ENCODE peak calls at places on chromosomes 1 and 21, in eight cellular contexts. N is tibial artery; S is heart left ventricle; K is fibroblast of lung; H is kidney; R is CD4-positive, alpha-beta T cell; I is psoas muscle; X is testis. T is an unnamed sample.

GRCh38 chr1:200636681-200637080 is 16.1 kb upstream of the KIF14 start:
- DNase-seq in N (no peak), S (no peak), K (no peak), H (no peak), R (no peak), I (no peak), X (no peak), T (no peak)

GRCh38 chr1:221777434-221778072 is 35.7 kb upstream of the DUSP10 start:
- DNase-seq in N (no peak), S (no peak), K (no peak), H (no peak), R (no peak), I (no peak), X (no peak), T (no peak)

GRCh38 chr21:15850645-15851044 is 120.9 kb downstream of the USP25 start:
- DNase-seq in N (no peak), S (no peak), K (peak), H (no peak), R (no peak), I (no peak), X (no peak), T (no peak)

GRCh38 chr1:117794073-117794472 is 135.3 kb downstream of the GDAP2 start:
- DNase-seq in N (no peak), S (peak), K (peak), H (no peak), R (no peak), I (no peak), X (no peak), T (no peak)

GRCh38 chr1:84069236-84069845 is 70.4 kb upstream of the TTLL7 start:
- DNase-seq in N (no peak), S (no peak), K (peak), H (no peak), R (no peak), I (no peak), X (no peak), T (no peak)

GRCh38 chr1:44531785-44532566 is 126.9 kb downstream of the RNF220 start:
- DNase-seq in N (no peak), S (no peak), K (peak), H (no peak), R (no peak), I (no peak), X (no peak), T (no peak)

GRCh38 chr1:58406296-58407071 is 140.0 kb downstream of the OMA1 start:
- DNase-seq in N (no peak), S (no peak), K (no peak), H (no peak), R (no peak), I (no peak), X (no peak), T (no peak)

GRCh38 chr1:26177182-26177684 is at the start of gene CNKSR1:
- DNase-seq in N (no peak), S (no peak), K (no peak), H (peak), R (no peak), I (no peak), X (no peak), T (peak)

GRCh38 chr1:93594603-93594880 is 87.1 kb downstream of the BCAR3 start:
- DNase-seq in N (no peak), S (no peak), K (no peak), H (no peak), R (no peak), I (no peak), X (no peak), T (no peak)

GRCh38 chr1:10626011-10626731 is 151.4 kb downstream of the PEX14 start:
- DNase-seq in N (peak), S (no peak), K (no peak), H (no peak), R (no peak), I (peak), X (no peak), T (no peak)

GRCh38 chr21:35366348-35367085 is 317.4 kb upstream of the RUNX1 start:
- DNase-seq in N (no peak), S (peak), K (peak), H (no peak), R (no peak), I (no peak), X (peak), T (no peak)

GRCh38 chr21:44006017-44006624 is 6.0 kb upstream of the TRAPPC10 start:
- DNase-seq in N (peak), S (no peak), K (peak), H (no peak), R (no peak), I (no peak), X (peak), T (no peak)

GRCh38 chr21:46424621-46425020 is 34.1 kb upstream of the DIP2A start:
- DNase-seq in N (no peak), S (no peak), K (no peak), H (peak), R (peak), I (peak), X (no peak), T (no peak)

GRCh38 chr1:240682843-240683242 is 70.9 kb upstream of the GREM2 start:
- DNase-seq in N (no peak), S (no peak), K (no peak), H (no peak), R (no peak), I (no peak), X (no peak), T (no peak)

DNA sequence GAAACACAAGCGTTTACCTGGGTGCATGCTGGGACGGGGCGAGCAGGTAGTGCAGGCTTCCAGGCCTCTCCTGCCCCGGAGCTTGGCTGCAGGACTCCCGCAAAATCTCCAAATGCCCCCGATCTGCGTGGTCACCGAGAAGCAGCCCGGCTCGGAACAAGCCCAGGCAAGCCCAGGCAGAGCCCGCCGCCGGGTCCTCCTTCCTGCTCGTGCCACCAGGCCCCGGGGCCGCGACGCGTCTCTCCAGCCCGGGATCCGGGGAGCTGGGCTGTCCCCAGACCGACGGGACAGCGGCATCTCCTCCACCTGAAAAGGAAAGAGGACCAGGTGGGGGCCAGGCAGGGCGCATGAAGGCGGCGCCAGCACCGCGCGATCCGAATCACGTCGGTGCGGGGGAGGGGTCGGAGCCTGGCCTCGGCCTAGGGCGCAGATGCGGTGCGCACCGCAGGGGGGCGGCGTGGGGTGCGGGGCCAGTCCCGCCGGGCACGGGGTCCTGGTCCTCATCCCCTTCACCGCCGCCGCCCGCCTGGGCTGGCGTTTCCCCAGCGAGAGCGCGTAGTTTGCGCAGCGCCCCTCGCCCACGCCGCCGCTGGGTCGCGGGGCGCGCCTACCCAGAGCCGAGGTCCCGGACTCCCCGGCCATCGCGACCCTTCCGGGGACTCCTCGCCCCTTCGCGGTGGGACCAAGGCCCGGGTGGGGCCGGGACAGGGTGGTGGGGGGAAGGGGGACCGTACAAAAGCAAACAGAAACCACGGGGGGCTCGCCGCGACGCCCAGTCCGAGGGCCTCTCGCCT is 52.4 kb upstream of the H6PD start:
- DNase-seq in N (no peak), S (peak), K (peak), H (peak), R (no peak), I (no peak), X (peak), T (peak)
- H3K27ac ChIP-seq in N (peak), S (peak), K (peak), H (peak), R (no peak), I (no peak), X (peak), T (peak)

GRCh38 chr1:173646656-173647055 is 11.5 kb downstream of the TEX50 start:
- DNase-seq in N (no peak), S (no peak), K (no peak), H (no peak), R (no peak), I (no peak), X (no peak), T (no peak)
- H3K27ac ChIP-seq in N (no peak), S (no peak), K (no peak), H (no peak), R (no peak), I (no peak), X (no peak), T (no peak)

GRCh38 chr1:41003640-41004220 is 17.8 kb downstream of the SLFNL1 start:
- DNase-seq in N (peak), S (peak), K (peak), H (peak), R (peak), I (peak), X (peak), T (peak)

GRCh38 chr1:41005876-41006275 is 15.6 kb downstream of the SLFNL1 start:
- DNase-seq in N (no peak), S (no peak), K (no peak), H (no peak), R (no peak), I (no peak), X (no peak), T (no peak)

GRCh38 chr1:41006942-41007865 is 14.3 kb downstream of the SLFNL1 start:
- DNase-seq in N (no peak), S (no peak), K (no peak), H (no peak), R (no peak), I (no peak), X (no peak), T (no peak)

GRCh38 chr1:40998668-40999067 is 19.2 kb downstream of the CTPS1 start:
- DNase-seq in N (no peak), S (no peak), K (no peak), H (no peak), R (no peak), I (no peak), X (no peak), T (no peak)

GRCh38 chr1:41003127-41003639 is 18.3 kb downstream of the SLFNL1 start:
- DNase-seq in N (no peak), S (no peak), K (no peak), H (no peak), R (no peak), I (no peak), X (no peak), T (no peak)
- H3K27ac ChIP-seq in N (peak), S (peak), K (peak), H (no peak), R (no peak), I (peak), X (no peak), T (no peak)

GRCh38 chr21:27129694-27130093 is 162.8 kb upstream of the ADAMTS5 start:
- DNase-seq in N (no peak), S (no peak), K (no peak), H (no peak), R (no peak), I (no peak), X (no peak), T (no peak)

GRCh38 chr21:27129215-27129614 is 162.3 kb upstream of the ADAMTS5 start:
- DNase-seq in N (no peak), S (no peak), K (no peak), H (no peak), R (no peak), I (no peak), X (no peak), T (no peak)

GRCh38 chr21:27132270-27132669 is 165.4 kb upstream of the ADAMTS5 start:
- DNase-seq in N (no peak), S (no peak), K (peak), H (no peak), R (no peak), I (no peak), X (no peak), T (no peak)

GRCh38 chr21:27130152-27130551 is 163.3 kb upstream of the ADAMTS5 start:
- DNase-seq in N (no peak), S (no peak), K (no peak), H (no peak), R (no peak), I (no peak), X (no peak), T (no peak)

GRCh38 chr21:27134513-27134912 is 167.6 kb upstream of the ADAMTS5 start:
- DNase-seq in N (no peak), S (no peak), K (peak), H (no peak), R (no peak), I (no peak), X (no peak), T (no peak)
- H3K27ac ChIP-seq in N (no peak), S (no peak), K (no peak), H (no peak), R (no peak), I (no peak), X (no peak), T (no peak)